ENCODE peak calls at places on chromosomes 2 and 18, in eight cellular contexts. K is RWPE1, F is endothelial cell, S is GM13976, O is breast epithelium, B is B cell, A is psoas muscle, L is A549. T is an unnamed sample.

GRCh38 chr2:112916145-112916571 is 5.2 kb downstream of the IL37 start:
- DNase-seq in L (no peak), S (no peak), B (no peak), O (no peak), F (no peak), K (no peak), A (no peak), T (no peak)

GRCh38 chr2:237630216-237631000 is 3.0 kb downstream of the LRRFIP1 start:
- DNase-seq in F (no peak), O (no peak), S (no peak), A (no peak), K (no peak), L (no peak), B (no peak), T (no peak)

GRCh38 chr2:72144746-72145657 is 2.7 kb downstream of the CYP26B1 start:
- DNase-seq in K (peak), L (peak), O (no peak), S (peak), A (peak), F (peak), B (no peak), T (peak)

GRCh38 chr2:66082576-66082975 is 352.3 kb upstream of the MEIS1 start:
- DNase-seq in F (no peak), K (no peak), S (no peak), B (no peak), A (no peak), L (no peak), O (no peak), T (no peak)

GRCh38 chr2:101188683-101189405 is 37.7 kb upstream of the TBC1D8 start:
- DNase-seq in A (no peak), B (no peak), O (no peak), L (peak), K (no peak), S (no peak), F (peak), T (no peak)

GRCh38 chr18:10841203-10841602 is 308.2 kb downstream of the PIEZO2 start:
- DNase-seq in F (no peak), S (no peak), K (no peak), A (no peak), O (no peak), L (no peak), B (no peak), T (no peak)

GRCh38 chr2:163155279-163155883 is 316.8 kb upstream of the KCNH7 start:
- DNase-seq in F (peak), S (peak), L (peak), A (no peak), B (peak), K (peak), O (no peak), T (no peak)

GRCh38 chr2:7707723-7708122 is 790.5 kb downstream of the RNF144A start:
- DNase-seq in A (no peak), F (no peak), L (peak), B (no peak), K (peak), O (no peak), S (no peak), T (no peak)

GRCh38 chr2:70692256-70692655 is 75.7 kb downstream of the ADD2 start:
- DNase-seq in L (no peak), A (no peak), F (no peak), K (no peak), B (no peak), S (no peak), O (no peak), T (no peak)

GRCh38 chr2:25165992-25166618 is 2.3 kb downstream of the POMC start:
- DNase-seq in L (peak), F (peak), A (no peak), S (peak), K (no peak), O (no peak), B (peak), T (no peak)
- TF ChIP-seq CTCF in L (peak), F (no peak), A (no peak), S (peak), K (peak), O (no peak), B (peak), T (no peak)

GRCh38 chr18:54675076-54675475 is 84.0 kb downstream of the DYNAP start:
- DNase-seq in S (no peak), L (no peak), O (no peak), A (no peak), K (no peak), B (no peak), F (no peak), T (no peak)

GRCh38 chr18:54672109-54672508 is 81.1 kb downstream of the DYNAP start:
- DNase-seq in F (no peak), A (no peak), O (no peak), K (no peak), B (no peak), L (no peak), S (no peak), T (no peak)

GRCh38 chr18:54672846-54673475 is 81.9 kb downstream of the DYNAP start:
- DNase-seq in A (no peak), S (no peak), O (no peak), F (no peak), K (no peak), B (no peak), L (peak), T (no peak)

DNA sequence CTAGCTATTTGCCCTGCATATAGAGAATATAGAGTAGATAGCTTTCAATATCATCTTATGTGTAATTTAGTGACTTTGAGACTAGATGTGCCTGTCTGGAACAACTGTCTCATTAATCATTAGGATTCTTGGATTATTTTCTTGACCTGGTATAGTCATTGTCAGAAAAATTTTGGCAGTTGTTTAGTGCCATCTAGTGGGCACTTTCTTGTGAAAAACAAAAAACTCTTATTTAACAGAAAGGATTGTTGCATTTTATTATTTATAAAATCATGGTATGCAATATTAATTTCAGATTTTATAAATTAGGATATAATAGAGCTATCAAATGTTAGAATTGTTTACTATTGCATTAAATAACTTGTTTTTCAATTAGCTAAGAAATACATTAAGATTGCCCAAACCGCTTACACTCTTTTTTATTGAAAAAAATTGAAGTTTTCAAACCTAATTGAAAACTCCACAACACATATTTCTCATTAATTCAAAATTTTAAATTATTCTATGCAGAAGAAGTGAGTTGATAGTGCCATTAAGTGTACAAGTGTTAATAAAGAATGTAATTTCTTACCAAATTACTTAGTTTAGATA is 80.3 kb downstream of the DYNAP start:
- DNase-seq in F (no peak), L (peak), B (peak), S (peak), A (no peak), K (peak), O (no peak), T (no peak)
- TF ChIP-seq CTCF in F (peak), L (peak), B (peak), S (peak), A (peak), K (peak), O (peak), T (no peak)

GRCh38 chr2:184599054-184599874 is 935 bp downstream of the ZNF804A start:
- DNase-seq in K (no peak), F (no peak), O (no peak), L (no peak), S (peak), A (no peak), B (peak), T (no peak)

GRCh38 chr2:184597996-184598312 is 375 bp upstream of the ZNF804A start:
- DNase-seq in S (no peak), F (no peak), B (no peak), O (no peak), L (no peak), K (peak), A (peak), T (no peak)

GRCh38 chr2:184597571-184597980 is 753 bp upstream of the ZNF804A start:
- DNase-seq in K (peak), S (peak), L (no peak), A (no peak), F (peak), B (peak), O (no peak), T (no peak)

GRCh38 chr2:184598313-184599053 is at the start of gene ZNF804A:
- DNase-seq in F (peak), K (peak), A (peak), O (no peak), S (peak), B (peak), L (no peak), T (no peak)

DNA sequence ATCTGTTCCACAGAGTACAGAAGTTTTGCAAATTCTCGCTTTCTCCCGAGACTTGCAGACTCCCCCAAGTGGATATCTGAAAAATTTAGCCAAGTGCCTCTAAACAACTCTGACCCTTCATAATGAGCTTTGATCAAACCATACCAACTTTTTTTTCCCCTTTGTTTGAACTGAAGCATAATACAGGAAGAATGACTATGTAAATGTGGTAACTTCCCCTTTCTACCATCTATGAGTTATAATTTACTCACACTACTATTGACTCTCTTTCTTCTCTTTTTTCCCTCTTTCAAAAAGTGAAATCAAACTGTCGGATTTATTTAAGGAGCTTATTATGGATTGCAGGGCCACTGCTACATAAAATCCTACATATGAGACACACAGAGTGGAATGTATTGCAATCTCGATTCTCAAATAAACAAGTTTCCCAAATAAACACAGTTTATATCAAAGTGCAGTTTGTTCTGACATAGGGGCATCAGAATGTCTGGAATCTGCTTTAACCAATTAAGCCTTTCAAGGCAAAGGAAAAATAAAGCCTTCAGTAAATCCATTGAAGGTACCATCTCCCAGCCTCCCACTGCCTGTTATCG is 1.4 kb upstream of the ZNF804A start:
- DNase-seq in A (no peak), B (peak), O (no peak), K (peak), F (no peak), S (no peak), L (no peak), T (no peak)
- TF ChIP-seq CTCF in A (no peak), B (no peak), O (no peak), K (no peak), F (no peak), S (no peak), L (no peak), T (no peak)

GRCh38 chr2:42810126-42810970 is 18.0 kb upstream of the HAAO start:
- DNase-seq in K (peak), O (peak), S (peak), L (peak), F (peak), A (peak), B (peak), T (peak)
- TF ChIP-seq CTCF in K (no peak), O (no peak), S (no peak), L (peak), F (peak), A (peak), B (no peak), T (no peak)

GRCh38 chr2:1543776-1544477 is 130.7 kb downstream of the TPO start:
- DNase-seq in L (no peak), O (no peak), A (no peak), B (no peak), F (no peak), K (no peak), S (no peak), T (no peak)
- TF ChIP-seq CTCF in L (no peak), O (no peak), A (no peak), B (no peak), F (no peak), K (no peak), S (no peak), T (no peak)

DNA sequence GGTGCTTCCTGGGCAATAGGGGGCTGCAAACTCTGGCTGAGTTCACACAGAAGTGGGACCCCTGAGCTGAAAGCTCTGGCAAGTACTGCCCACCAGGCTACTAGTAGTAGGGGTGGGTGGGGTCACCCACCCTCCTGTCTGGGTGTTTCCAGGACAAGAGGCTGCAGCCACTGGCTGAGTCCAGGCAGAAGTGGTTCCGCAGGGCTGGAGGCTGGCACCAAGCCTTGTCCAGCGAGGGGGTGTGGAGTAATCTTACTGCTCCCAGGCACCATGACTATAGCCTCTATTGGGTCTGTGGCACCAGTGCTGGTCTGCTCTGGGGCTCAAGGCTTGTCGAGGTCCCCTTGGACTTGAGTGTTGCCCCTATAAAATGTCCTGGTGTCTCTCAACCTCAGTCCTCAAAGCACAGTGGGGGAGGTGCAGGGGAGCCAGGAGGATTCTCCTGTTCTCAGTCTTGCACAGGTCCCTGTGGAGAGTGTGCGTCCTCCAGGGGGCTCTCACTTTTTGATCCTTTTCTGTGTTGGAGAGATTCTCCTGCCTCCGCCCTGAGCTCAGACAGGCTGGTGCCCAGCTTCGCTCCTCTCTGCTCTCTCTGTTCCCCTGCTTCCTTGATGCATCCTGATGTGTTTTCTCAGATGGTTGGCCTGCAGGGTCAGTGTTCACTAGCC is 48.1 kb downstream of the NUP35 start:
- DNase-seq in A (no peak), S (no peak), B (no peak), F (no peak), K (no peak), O (no peak), L (peak), T (no peak)
- TF ChIP-seq CTCF in A (no peak), S (no peak), B (no peak), F (no peak), K (no peak), O (no peak), L (no peak), T (no peak)